ENCODE peak calls at places on chromosomes 7 and 10, in ten cellular contexts. Y is RCC 7860; R is effector CD4-positive, alpha-beta T cell; H is posterior cingulate gyrus; F is WTC11; B is endothelial cell; G is T-helper 9 cell; K is brain pericyte; J is memory B cell; P is amniotic stem cell. Q is an unnamed sample.

GRCh38 chr10:129274928-129275474 is 192.0 kb upstream of the MGMT start:
- DNase-seq in Y (no peak), R (no peak), H (no peak), F (peak), B (peak), G (no peak), K (no peak), J (no peak), P (no peak), Q (no peak)

GRCh38 chr10:74988055-74988773 is 123.2 kb upstream of the SAMD8 start:
- DNase-seq in Y (no peak), R (no peak), H (no peak), F (no peak), B (no peak), G (no peak), K (no peak), J (no peak), P (no peak), Q (no peak)

GRCh38 chr10:69749180-69750010 is 52.3 kb upstream of the COL13A1 start:
- DNase-seq in Y (no peak), R (no peak), H (no peak), F (no peak), B (no peak), G (no peak), K (no peak), J (no peak), P (no peak), Q (no peak)

GRCh38 chr10:29517352-29517923 is 117.3 kb downstream of the SVIL start:
- DNase-seq in Y (no peak), R (no peak), H (no peak), F (peak), B (peak), G (no peak), K (no peak), J (no peak), P (no peak), Q (no peak)

GRCh38 chr10:103480521-103480920 is 1.5 kb upstream of the CALHM3 start:
- DNase-seq in Y (no peak), R (no peak), H (no peak), F (no peak), B (no peak), G (no peak), K (no peak), J (no peak), P (no peak), Q (no peak)

GRCh38 chr10:7819126-7819470 is 793 bp downstream of the TAF3 start:
- DNase-seq in Y (peak), R (no peak), H (peak), F (peak), B (peak), G (no peak), K (no peak), J (peak), P (no peak), Q (peak)

GRCh38 chr7:142389544-142389943 is 131.7 kb upstream of the PRSS58 start:
- DNase-seq in Y (no peak), R (no peak), H (no peak), F (no peak), B (no peak), G (no peak), K (no peak), J (no peak), P (no peak), Q (no peak)

GRCh38 chr10:101367569-101368453 is 13.8 kb downstream of the BTRC start:
- DNase-seq in Y (peak), R (no peak), H (no peak), F (no peak), B (no peak), G (no peak), K (no peak), J (no peak), P (peak), Q (peak)

GRCh38 chr7:55538538-55538937 is 33.8 kb downstream of the VOPP1 start:
- DNase-seq in Y (peak), R (no peak), H (no peak), F (no peak), B (no peak), G (no peak), K (no peak), J (no peak), P (peak), Q (peak)

GRCh38 chr10:17001961-17002749 is 127.5 kb downstream of the CUBN start:
- DNase-seq in Y (peak), R (peak), H (no peak), F (no peak), B (no peak), G (peak), K (no peak), J (no peak), P (peak), Q (no peak)

GRCh38 chr10:89296227-89296648 is 5.6 kb upstream of the IFIT2 start:
- DNase-seq in Y (no peak), R (no peak), H (no peak), F (no peak), B (no peak), G (no peak), K (no peak), J (peak), P (no peak), Q (no peak)

GRCh38 chr7:40979296-40979695 is 723.6 kb downstream of the INHBA start:
- DNase-seq in Y (no peak), R (no peak), H (no peak), F (no peak), B (no peak), G (no peak), K (no peak), J (no peak), P (no peak), Q (no peak)

GRCh38 chr7:42493436-42494198 is 256.6 kb upstream of the GLI3 start:
- DNase-seq in Y (no peak), R (no peak), H (peak), F (peak), B (peak), G (no peak), K (peak), J (no peak), P (peak), Q (peak)

GRCh38 chr10:6642881-6643280 is 62.8 kb upstream of the PRKCQ start:
- DNase-seq in Y (no peak), R (no peak), H (no peak), F (no peak), B (no peak), G (no peak), K (no peak), J (no peak), P (no peak), Q (no peak)

GRCh38 chr7:46663025-46663424 is 742.0 kb upstream of the IGFBP3 start:
- DNase-seq in Y (no peak), R (no peak), H (no peak), F (no peak), B (no peak), G (no peak), K (no peak), J (no peak), P (no peak), Q (no peak)

GRCh38 chr7:117837841-117838240 is 35.4 kb downstream of the CTTNBP2 start:
- DNase-seq in Y (no peak), R (no peak), H (no peak), F (no peak), B (no peak), G (no peak), K (no peak), J (no peak), P (no peak), Q (no peak)

GRCh38 chr10:13310518-13311176 is 10.8 kb upstream of the PHYH start:
- DNase-seq in Y (no peak), R (no peak), H (no peak), F (no peak), B (no peak), G (no peak), K (no peak), J (no peak), P (no peak), Q (no peak)

GRCh38 chr10:72043016-72043834 is 45.1 kb downstream of the SPOCK2 start:
- DNase-seq in Y (no peak), R (no peak), H (no peak), F (no peak), B (no peak), G (no peak), K (no peak), J (no peak), P (no peak), Q (no peak)

GRCh38 chr7:92646966-92647625 is 56.9 kb upstream of the FAM133B start:
- DNase-seq in Y (peak), R (no peak), H (no peak), F (no peak), B (no peak), G (no peak), K (no peak), J (no peak), P (no peak), Q (peak)

GRCh38 chr10:43759216-43759615 is 110.5 kb upstream of the ZNF32 start:
- DNase-seq in Y (no peak), R (no peak), H (no peak), F (no peak), B (no peak), G (no peak), K (no peak), J (no peak), P (no peak), Q (no peak)

GRCh38 chr10:61456095-61456789 is 3.1 kb upstream of the TMEM26 start:
- DNase-seq in Y (no peak), R (no peak), H (no peak), F (no peak), B (no peak), G (no peak), K (no peak), J (no peak), P (no peak), Q (no peak)

GRCh38 chr10:43252166-43252784 is 14.6 kb downstream of the RASGEF1A start:
- DNase-seq in Y (no peak), R (no peak), H (no peak), F (peak), B (no peak), G (no peak), K (no peak), J (no peak), P (no peak), Q (no peak)

GRCh38 chr10:132724436-132724835 is 61.5 kb downstream of the NKX6-2 start:
- DNase-seq in Y (no peak), R (no peak), H (no peak), F (no peak), B (no peak), G (no peak), K (no peak), J (no peak), P (no peak), Q (no peak)

GRCh38 chr10:43939939-43940810 is 291.5 kb upstream of the ZNF32 start:
- DNase-seq in Y (no peak), R (no peak), H (no peak), F (no peak), B (no peak), G (no peak), K (no peak), J (no peak), P (no peak), Q (no peak)

GRCh38 chr10:89419548-89419947 is 5.2 kb downstream of the IFIT5 start:
- DNase-seq in Y (no peak), R (peak), H (no peak), F (no peak), B (peak), G (peak), K (no peak), J (peak), P (no peak), Q (no peak)

GRCh38 chr10:43683451-43684197 is 34.9 kb upstream of the ZNF32 start:
- DNase-seq in Y (no peak), R (no peak), H (no peak), F (peak), B (peak), G (no peak), K (no peak), J (no peak), P (no peak), Q (no peak)

GRCh38 chr10:88042162-88043100 is 179.0 kb downstream of the PTEN start:
- DNase-seq in Y (no peak), R (no peak), H (no peak), F (peak), B (no peak), G (no peak), K (peak), J (no peak), P (peak), Q (no peak)

GRCh38 chr7:68888971-68889385 is 709.3 kb upstream of the AUTS2 start:
- DNase-seq in Y (no peak), R (no peak), H (no peak), F (no peak), B (no peak), G (no peak), K (no peak), J (no peak), P (no peak), Q (no peak)

GRCh38 chr7:7970620-7971307 is 2.2 kb downstream of the GLCCI1 start:
- DNase-seq in Y (peak), R (no peak), H (no peak), F (no peak), B (no peak), G (no peak), K (no peak), J (no peak), P (no peak), Q (no peak)

GRCh38 chr7:139797607-139798006 is 19.8 kb upstream of the HIPK2 start:
- DNase-seq in Y (no peak), R (no peak), H (no peak), F (no peak), B (no peak), G (no peak), K (no peak), J (no peak), P (no peak), Q (peak)

GRCh38 chr10:50585921-50586739 is 37.6 kb downstream of the SGMS1 start:
- DNase-seq in Y (peak), R (no peak), H (no peak), F (no peak), B (no peak), G (no peak), K (no peak), J (no peak), P (no peak), Q (no peak)

GRCh38 chr7:99224263-99224947 is 16.5 kb upstream of the KPNA7 start:
- DNase-seq in Y (peak), R (no peak), H (no peak), F (no peak), B (no peak), G (no peak), K (no peak), J (no peak), P (no peak), Q (peak)

GRCh38 chr7:69962856-69963149 is 364.5 kb downstream of the AUTS2 start:
- DNase-seq in Y (no peak), R (no peak), H (no peak), F (no peak), B (no peak), G (no peak), K (no peak), J (no peak), P (no peak), Q (no peak)